ENCODE peak calls at places on chromosomes 6 and 20, in eight cellular contexts. K is CD8-positive, alpha-beta memory T cell; P is ovary; V is upper lobe of right lung; Q is colonic mucosa; D is cardiac muscle cell; L is Peyer's patch; W is right cardiac atrium. N is an unnamed sample. For H3K9me3 and H3K4me1, the result is how much of the 10 kb centered on the place peaks cover.

GRCh38 chr20:57911512-57912226 is 201.9 kb upstream of the PMEPA1 start:
- DNase-seq in K (no peak), P (no peak), V (peak), Q (no peak), D (no peak), L (no peak), W (no peak), N (no peak)

GRCh38 chr6:21935561-21936028 is 342.0 kb downstream of the SOX4 start:
- DNase-seq in K (no peak), P (no peak), V (no peak), Q (peak), D (peak), L (no peak), W (no peak), N (peak)

GRCh38 chr20:9401381-9401780 is 113.0 kb upstream of the LAMP5 start:
- DNase-seq in K (no peak), P (no peak), V (no peak), Q (no peak), D (no peak), L (no peak), W (no peak), N (no peak)

GRCh38 chr6:33904050-33904827 is 100.4 kb upstream of the MLN start:
- DNase-seq in K (peak), P (no peak), V (peak), Q (peak), D (no peak), L (peak), W (no peak), N (peak)

GRCh38 chr20:22825076-22825475 is 210.0 kb upstream of the SSTR4 start:
- DNase-seq in K (no peak), P (no peak), V (no peak), Q (no peak), D (peak), L (no peak), W (no peak), N (no peak)

GRCh38 chr20:61394088-61394822 is 142.2 kb downstream of the CDH4 start:
- DNase-seq in K (no peak), P (no peak), V (no peak), Q (no peak), D (no peak), L (no peak), W (no peak), N (no peak)

GRCh38 chr20:46954490-46955038 is 59.9 kb downstream of the EYA2 start:
- DNase-seq in K (no peak), P (no peak), V (no peak), Q (no peak), D (peak), L (no peak), W (no peak), N (no peak)

GRCh38 chr20:51354769-51355319 is 187.7 kb downstream of the NFATC2 start:
- DNase-seq in K (no peak), P (no peak), V (peak), Q (no peak), D (no peak), L (no peak), W (no peak), N (no peak)

GRCh38 chr6:39228111-39228971 is 934 bp downstream of the KCNK5 start:
- DNase-seq in K (no peak), P (peak), V (no peak), Q (no peak), D (no peak), L (no peak), W (no peak), N (no peak)

GRCh38 chr6:143694560-143694959 is 16.8 kb downstream of the PHACTR2 start:
- DNase-seq in K (no peak), P (no peak), V (no peak), Q (no peak), D (no peak), L (no peak), W (no peak), N (no peak)

GRCh38 chr6:34465551-34466241 is at the start of gene PACSIN1:
- DNase-seq in K (no peak), P (no peak), V (no peak), Q (no peak), D (peak), L (peak), W (no peak), N (no peak)

GRCh38 chr6:167401525-167402194 is 76.8 kb downstream of the TTLL2 start:
- DNase-seq in K (no peak), P (no peak), V (peak), Q (peak), D (peak), L (no peak), W (no peak), N (no peak)

GRCh38 chr6:24990227-24990843 is 54.6 kb upstream of the RIPOR2 start:
- DNase-seq in K (no peak), P (no peak), V (no peak), Q (no peak), D (peak), L (no peak), W (no peak), N (no peak)

GRCh38 chr6:121008553-121008952 is 325.7 kb downstream of the TBC1D32 start:
- DNase-seq in K (no peak), P (no peak), V (no peak), Q (no peak), D (no peak), L (no peak), W (no peak), N (no peak)

GRCh38 chr6:33592595-33593413 is 12.7 kb upstream of the BAK1 start:
- DNase-seq in K (peak), P (no peak), V (peak), Q (peak), D (no peak), L (peak), W (no peak), N (peak)

GRCh38 chr20:9202440-9203080 is 133.7 kb downstream of the PLCB4 start:
- DNase-seq in K (no peak), P (no peak), V (no peak), Q (no peak), D (no peak), L (no peak), W (no peak), N (no peak)

GRCh38 chr20:13142143-13142542 is 78.9 kb upstream of the ISM1 start:
- DNase-seq in K (no peak), P (no peak), V (no peak), Q (no peak), D (no peak), L (no peak), W (no peak), N (no peak)

GRCh38 chr6:5996701-5997419 is 9.9 kb downstream of the NRN1 start:
- DNase-seq in K (no peak), P (no peak), V (no peak), Q (no peak), D (no peak), L (no peak), W (peak), N (no peak)

GRCh38 chr20:23668477-23668951 is 20.3 kb downstream of the CST4 start:
- DNase-seq in K (peak), P (no peak), V (no peak), Q (peak), D (peak), L (no peak), W (peak), N (peak)

GRCh38 chr20:42961771-42962170 is 227.9 kb downstream of the PTPRT start:
- DNase-seq in K (no peak), P (no peak), V (no peak), Q (no peak), D (no peak), L (no peak), W (no peak), N (no peak)

GRCh38 chr6:139764498-139764986 is 390.1 kb upstream of the CITED2 start:
- DNase-seq in K (no peak), P (no peak), V (no peak), Q (no peak), D (peak), L (no peak), W (no peak), N (no peak)

GRCh38 chr6:90870561-90870960 is 283.7 kb upstream of the MAP3K7 start:
- DNase-seq in K (no peak), P (no peak), V (no peak), Q (no peak), D (no peak), L (no peak), W (no peak), N (no peak)

GRCh38 chr6:158631678-158632537 is 12.6 kb downstream of the DYNLT1 start:
- DNase-seq in K (no peak), P (peak), V (peak), Q (peak), D (peak), L (no peak), W (peak), N (no peak)

GRCh38 chr6:82687855-82688254 is 324.2 kb downstream of the TPBG start:
- DNase-seq in K (no peak), P (no peak), V (no peak), Q (no peak), D (no peak), L (no peak), W (no peak), N (no peak)

GRCh38 chr20:23873370-23874015 is 6.1 kb downstream of the CST5 start:
- DNase-seq in K (peak), P (no peak), V (no peak), Q (no peak), D (no peak), L (no peak), W (no peak), N (no peak)

GRCh38 chr6:106181664-106182418 is 95.7 kb downstream of the PRDM1 start:
- DNase-seq in K (no peak), P (no peak), V (no peak), Q (no peak), D (peak), L (no peak), W (no peak), N (no peak)

GRCh38 chr6:25312703-25313102 is 33.5 kb downstream of the CARMIL1 start:
- DNase-seq in K (no peak), P (no peak), V (no peak), Q (no peak), D (peak), L (no peak), W (no peak), N (no peak)

GRCh38 chr6:28838634-28839442 is 84.9 kb downstream of the TRIM27 start:
- DNase-seq in K (peak), P (peak), V (peak), Q (peak), D (peak), L (peak), W (peak), N (peak)

GRCh38 chr6:36226648-36227047 is 30.1 kb downstream of the BRPF3 start:
- DNase-seq in K (no peak), P (no peak), V (no peak), Q (no peak), D (no peak), L (no peak), W (no peak), N (no peak)

GRCh38 chr6:36223706-36224105 is 27.2 kb downstream of the BRPF3 start:
- DNase-seq in K (no peak), P (no peak), V (no peak), Q (no peak), D (peak), L (no peak), W (no peak), N (no peak)

GRCh38 chr6:36227379-36228344 is 31.1 kb downstream of the BRPF3 start:
- DNase-seq in K (no peak), P (no peak), V (no peak), Q (peak), D (no peak), L (no peak), W (no peak), N (no peak)

GRCh38 chr6:36222924-36223323 is 26.4 kb downstream of the BRPF3 start:
- DNase-seq in K (no peak), P (no peak), V (no peak), Q (peak), D (no peak), L (no peak), W (no peak), N (no peak)

GRCh38 chr6:36224918-36225461 is 28.4 kb downstream of the BRPF3 start:
- DNase-seq in K (no peak), P (no peak), V (no peak), Q (no peak), D (peak), L (no peak), W (no peak), N (no peak)
- H3K9me3 ChIP-seq in K (under half), P (under half), V (under half), Q (under half), D (under half), L (under half), W (under half), N (under half)

GRCh38 chr6:89436226-89436625 is 3.3 kb downstream of the ANKRD6 start:
- DNase-seq in K (no peak), P (no peak), V (no peak), Q (no peak), D (peak), L (no peak), W (no peak), N (no peak)
- H3K4me1 ChIP-seq in K (under half), P (under half), V (under half), Q (under half), D (under half), L (under half), W (under half), N (under half)

DNA sequence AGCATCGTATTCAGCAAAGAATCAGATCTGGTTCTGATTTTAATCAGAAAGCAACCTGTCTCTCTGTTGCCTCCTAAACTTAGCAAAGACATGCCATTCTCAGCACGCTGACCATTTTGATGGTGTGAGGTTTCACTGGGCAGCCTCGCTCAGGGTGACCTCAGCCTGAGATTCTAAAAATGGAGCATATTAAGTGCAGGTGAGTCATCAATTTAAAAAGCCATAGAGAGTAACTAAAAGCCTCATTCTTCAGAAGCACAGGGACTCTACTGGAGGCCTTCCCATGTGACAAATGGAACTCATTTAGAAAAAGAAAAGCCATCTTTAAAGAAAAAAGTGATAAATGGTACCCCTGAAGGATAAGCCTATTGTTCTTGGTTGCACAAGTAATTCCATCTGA is 91.3 kb downstream of the FILIP1 start:
- DNase-seq in K (no peak), P (no peak), V (no peak), Q (no peak), D (no peak), L (no peak), W (peak), N (no peak)
- H3K4me3 ChIP-seq in K (no peak), P (no peak), V (no peak), Q (no peak), D (no peak), L (no peak), W (no peak), N (no peak)

GRCh38 chr20:56005389-56005715 is at the start of gene CBLN4:
- DNase-seq in K (no peak), P (peak), V (no peak), Q (no peak), D (no peak), L (no peak), W (no peak), N (no peak)
- H3K9me3 ChIP-seq in K (under half), P (under half), V (under half), Q (under half), D (under half), L (under half), W (under half), N (under half)

DNA sequence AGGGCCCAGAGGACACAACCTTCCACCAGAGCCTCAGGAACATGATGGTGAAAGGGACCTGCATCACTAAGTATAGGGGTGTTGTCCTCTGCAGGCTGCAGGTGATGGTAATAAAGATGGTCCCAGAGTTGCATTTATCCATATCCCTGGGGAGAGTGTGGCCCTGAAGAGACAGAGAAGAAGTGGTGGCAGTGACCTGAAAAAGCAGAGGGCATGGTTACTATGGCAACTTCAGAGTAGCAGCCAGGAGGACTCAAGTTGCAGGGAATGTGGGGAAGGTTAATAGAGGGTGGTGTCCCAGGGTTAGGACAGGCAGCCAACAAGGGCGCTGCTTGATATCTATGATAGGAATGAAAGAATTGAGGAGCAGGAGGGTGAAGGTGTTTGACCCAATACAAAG is 57.1 kb downstream of the HLA-A start:
- DNase-seq in K (no peak), P (no peak), V (no peak), Q (peak), D (no peak), L (no peak), W (no peak), N (no peak)
- H3K4me1 ChIP-seq in K (under half), P (under half), V (under half), Q (under half), D (under half), L (under half), W (under half), N (under half)